ENCODE peak calls at places on chromosome 14, in four cellular contexts. V is HepG2, J is A549, O is H54. W is an unnamed sample.

GRCh38 chr14:88551936-88552565 is 2.8 kb downstream of the PTPN21 start:
- DNase-seq in V (no peak), J (no peak), O (no peak), W (peak; percentile 24)

GRCh38 chr14:99267871-99268775 is 3.9 kb downstream of the BCL11B start:
- DNase-seq in V (no peak), J (no peak), O (no peak), W (no peak)

GRCh38 chr14:77554816-77555599 is 56.4 kb upstream of the ISM2 start:
- DNase-seq in V (no peak), J (no peak), O (no peak), W (no peak)

GRCh38 chr14:53151523-53151866 is 1.6 kb downstream of the DDHD1 start:
- DNase-seq in V (no peak), J (no peak), O (no peak), W (no peak)

GRCh38 chr14:23013056-23014054 is 3.4 kb upstream of the C14orf93 start:
- DNase-seq in V (no peak), J (no peak), O (no peak), W (no peak)

GRCh38 chr14:31992051-31992450 is 85.1 kb upstream of the ARHGAP5 start:
- DNase-seq in V (no peak), J (peak; percentile 53), O (no peak), W (no peak)

GRCh38 chr14:89303452-89304435 is 113.3 kb downstream of the FOXN3 start:
- DNase-seq in V (peak; percentile 12), J (no peak), O (no peak), W (peak; percentile 8)

GRCh38 chr14:61575126-61575525 is 120.2 kb upstream of the HIF1A start:
- DNase-seq in V (no peak), J (no peak), O (no peak), W (no peak)

DNA sequence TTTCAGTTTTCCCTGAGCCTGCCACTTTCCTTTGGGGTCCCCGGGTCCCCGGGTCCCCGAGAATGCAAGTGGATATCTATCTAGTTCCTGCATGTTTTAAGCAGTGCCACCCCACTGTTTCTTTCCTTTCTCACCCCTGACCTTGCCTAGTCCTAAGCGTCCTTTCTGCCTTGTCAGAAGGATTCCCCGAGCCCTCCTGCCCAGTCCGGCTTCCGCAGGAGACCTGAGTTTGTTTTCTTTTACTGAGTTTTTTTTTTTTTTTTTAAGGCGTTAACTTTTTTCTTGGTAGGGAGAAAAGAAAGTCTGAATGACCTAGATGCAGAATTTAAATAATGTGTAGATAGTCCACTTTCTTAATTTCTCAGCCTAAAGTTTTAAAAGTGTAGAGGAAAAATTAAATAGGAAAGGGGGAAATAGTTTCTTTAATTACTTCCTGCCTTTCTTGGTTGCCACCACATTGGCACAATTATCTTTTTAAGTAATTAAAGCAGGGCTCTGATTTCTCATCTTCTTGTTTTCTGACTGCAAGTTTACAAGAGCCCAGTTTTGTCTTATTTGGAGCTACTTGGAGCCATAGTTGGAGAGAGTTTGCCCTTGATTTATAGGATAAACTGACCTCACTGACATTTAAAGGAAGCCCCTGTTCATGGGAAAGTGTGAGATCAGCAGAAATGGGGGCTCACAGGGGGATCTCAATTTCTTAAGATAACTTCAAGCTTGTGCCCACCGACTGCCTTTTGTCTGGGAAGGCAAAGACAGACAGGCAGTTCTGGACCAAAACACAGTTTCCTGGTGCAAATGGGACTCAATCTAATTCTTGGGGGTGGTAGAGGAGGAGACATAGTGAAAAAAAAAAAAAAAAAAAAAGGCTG is 2.9 kb downstream of the PAX9 start:
- DNase-seq in V (no peak), J (no peak), O (no peak), W (no peak)
- TF ChIP-seq POLR2A in V (no peak), J (no peak), O (no peak), W (no peak)

GRCh38 chr14:24195186-24196070 is at the start of gene TM9SF1:
- DNase-seq in V (peak; percentile 93), J (peak; percentile 90), O (peak; percentile 73), W (peak; percentile 93)

GRCh38 chr14:24196071-24197061 is 1.1 kb upstream of the TM9SF1 start:
- DNase-seq in V (peak; percentile 67), J (peak; percentile 27), O (no peak), W (peak; percentile 72)

GRCh38 chr14:24194186-24194872 is 912 bp downstream of the TM9SF1 start:
- DNase-seq in V (no peak), J (no peak), O (no peak), W (no peak)

GRCh38 chr14:24192933-24193332 is 2.3 kb downstream of the TM9SF1 start:
- DNase-seq in V (no peak), J (no peak), O (no peak), W (no peak)

GRCh38 chr14:24194873-24195185 is 412 bp downstream of the TM9SF1 start:
- DNase-seq in V (no peak), J (no peak), O (no peak), W (no peak)
- TF ChIP-seq POLR2A in V (no peak), J (no peak), O (no peak), W (no peak)

DNA sequence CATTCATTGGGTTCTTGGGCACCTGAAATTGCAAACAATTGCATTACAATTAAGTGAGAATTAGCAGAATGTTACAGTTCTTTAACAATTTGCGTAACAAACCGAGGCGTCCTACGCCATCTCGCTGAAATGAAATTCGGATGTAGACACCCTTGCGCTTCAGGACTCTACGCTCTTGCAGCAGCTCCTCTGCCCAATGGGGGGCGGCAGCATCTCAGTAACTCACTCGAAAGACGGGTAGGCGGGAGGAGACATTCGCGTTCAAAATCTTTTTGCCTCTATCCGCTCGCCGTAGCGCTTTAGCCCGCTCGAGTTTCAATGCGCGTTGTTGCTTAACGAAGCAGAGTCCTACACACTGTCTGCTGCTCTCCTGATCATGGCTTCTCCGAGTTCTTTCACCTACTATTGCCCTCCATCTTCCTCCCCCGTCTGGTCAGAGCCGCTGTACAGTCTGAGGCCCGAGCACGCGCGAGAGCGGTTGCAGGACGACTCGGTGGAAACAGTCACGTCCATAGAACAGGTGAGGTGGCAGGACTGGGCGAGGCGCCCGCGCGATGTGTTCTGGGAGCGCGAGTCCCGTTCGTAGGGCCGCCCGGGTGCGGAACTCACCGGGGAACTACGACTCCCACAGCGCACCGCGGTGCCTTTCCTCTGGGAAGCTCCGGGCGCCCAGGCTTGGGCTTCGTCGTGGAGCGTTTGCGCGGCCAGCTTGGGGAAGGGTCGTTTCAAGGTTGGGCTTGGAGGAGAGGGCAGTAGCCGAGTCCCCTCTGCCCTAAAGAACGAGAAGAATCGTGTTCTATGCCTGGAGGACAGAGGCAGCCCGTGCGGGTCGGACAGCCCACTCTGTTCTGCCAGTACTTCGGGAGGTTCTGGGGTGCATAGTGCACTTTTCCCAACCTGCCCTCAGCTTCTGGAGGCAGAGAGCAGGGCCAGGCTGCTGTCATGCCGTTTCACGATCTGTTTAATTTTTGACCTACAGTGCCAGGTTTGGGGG is at the start of gene FNTB:
- DNase-seq in V (peak; percentile 92), J (peak; percentile 97), O (peak; percentile 89), W (peak; percentile 97)
- TF ChIP-seq POLR2A in V (peak; percentile 80), J (peak; percentile 56), O (peak; percentile 32), W (peak; percentile 77)

GRCh38 chr14:104721704-104722431 is 2.2 kb upstream of the ADSS1 start:
- DNase-seq in V (no peak), J (no peak), O (peak; percentile 71), W (no peak)
- TF ChIP-seq POLR2A in V (no peak), J (no peak), O (no peak), W (no peak)

DNA sequence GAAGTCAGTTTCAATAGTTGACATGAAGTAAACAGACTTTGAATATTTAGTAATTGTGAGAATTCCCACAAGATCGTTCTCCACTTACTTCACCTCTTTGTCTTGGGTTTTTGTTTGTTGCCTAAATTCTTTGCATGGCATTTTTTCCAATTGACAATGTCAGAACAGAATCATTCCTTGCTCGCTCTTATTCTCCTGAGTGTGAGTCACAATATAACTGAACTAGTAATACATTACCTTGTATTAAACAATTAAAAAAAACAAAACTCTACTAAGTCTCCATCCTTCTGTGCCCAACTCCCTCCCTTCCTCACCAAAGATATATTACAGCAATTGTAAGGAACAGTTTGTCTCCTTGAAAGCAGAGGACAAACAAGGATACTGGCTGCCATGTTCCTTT is 638.8 kb upstream of the NOVA1 start:
- DNase-seq in V (no peak), J (no peak), O (no peak), W (no peak)
- TF ChIP-seq POLR2A in V (no peak), J (no peak), O (no peak), W (no peak)

DNA sequence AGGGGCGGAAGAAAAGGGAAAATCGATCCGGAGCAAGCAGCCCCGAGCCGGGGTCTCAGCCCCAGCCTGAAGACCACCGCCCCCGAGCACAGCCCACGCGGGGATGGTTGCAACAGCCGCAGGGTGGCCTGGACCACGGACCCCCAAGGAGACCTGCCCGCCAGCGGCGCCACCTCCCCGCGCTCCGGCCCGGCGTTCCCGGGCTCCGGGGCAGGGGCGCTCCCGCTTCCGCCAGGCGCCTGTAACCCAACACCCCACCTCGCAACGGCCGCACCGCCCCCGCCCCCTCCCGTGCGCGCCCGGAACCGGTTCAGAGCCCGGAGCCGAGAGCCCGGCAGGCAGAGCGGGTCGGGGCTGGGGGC is 571 bp downstream of the ACTN1 start:
- DNase-seq in V (no peak), J (no peak), O (no peak), W (no peak)
- TF ChIP-seq POLR2A in V (no peak), J (no peak), O (peak; percentile 24), W (no peak)

GRCh38 chr14:94320243-94320642 is 2.9 kb downstream of the SERPINA6 start:
- DNase-seq in V (peak; percentile 89), J (peak; percentile 62), O (no peak), W (no peak)

GRCh38 chr14:94316692-94317091 is 6.4 kb downstream of the SERPINA6 start:
- DNase-seq in V (no peak), J (no peak), O (no peak), W (no peak)

GRCh38 chr14:94313991-94314655 is 9.0 kb downstream of the SERPINA6 start:
- DNase-seq in V (no peak), J (no peak), O (no peak), W (no peak)

GRCh38 chr14:94314890-94315289 is 8.2 kb downstream of the SERPINA6 start:
- DNase-seq in V (no peak), J (no peak), O (no peak), W (no peak)

GRCh38 chr14:94317259-94317658 is 5.9 kb downstream of the SERPINA6 start:
- DNase-seq in V (peak; percentile 78), J (no peak), O (no peak), W (no peak)
- TF ChIP-seq POLR2A in V (peak; percentile 44), J (no peak), O (no peak), W (no peak)

DNA sequence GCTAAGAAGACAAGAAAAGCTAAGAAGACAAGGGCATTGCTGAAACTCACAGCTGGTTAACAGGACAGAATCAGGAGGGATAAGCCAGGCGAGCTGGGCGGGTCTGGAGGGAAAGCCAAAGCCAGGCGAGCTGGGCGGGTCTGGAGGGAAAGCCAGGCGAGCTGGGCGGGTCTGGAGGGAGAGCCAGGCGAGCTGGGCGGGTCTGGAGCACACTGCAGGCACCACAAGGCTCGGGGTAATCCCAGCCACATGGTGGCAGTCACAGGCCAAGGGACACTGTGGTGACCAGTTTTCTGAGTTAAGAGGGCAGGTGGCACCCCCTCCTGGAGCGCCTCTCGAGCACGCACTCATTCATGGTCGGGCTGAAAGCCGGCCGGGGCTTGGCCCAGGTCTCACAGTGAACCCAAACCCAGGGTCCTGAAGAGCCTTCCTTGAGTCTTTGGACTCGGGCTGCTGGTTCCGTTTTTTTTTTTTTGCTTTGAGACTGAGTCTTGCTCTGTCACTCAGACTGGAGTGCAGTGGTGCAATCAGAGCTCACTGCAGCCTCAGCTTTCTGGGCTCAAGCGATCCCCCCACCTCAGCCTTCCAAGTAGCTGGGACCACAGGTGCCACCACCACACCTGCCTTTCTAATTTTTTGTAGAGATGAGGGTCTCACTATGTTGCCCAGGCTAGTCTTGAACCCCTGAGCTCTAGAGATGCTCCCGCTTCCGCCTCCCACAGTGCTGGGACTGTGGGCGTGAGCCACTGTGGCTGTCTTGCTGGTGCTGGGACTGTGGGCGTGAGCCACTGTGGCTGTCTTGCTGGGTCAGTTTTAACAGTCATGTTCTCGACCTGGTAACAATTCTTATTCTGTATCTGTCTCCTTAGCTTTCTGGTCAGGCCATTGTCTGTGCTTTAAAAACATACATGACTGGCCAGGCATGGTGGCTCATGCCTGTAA is 40.2 kb downstream of the HSP90AA1 start:
- DNase-seq in V (peak; percentile 70), J (peak; percentile 81), O (no peak), W (peak; percentile 78)
- TF ChIP-seq POLR2A in V (no peak), J (no peak), O (no peak), W (no peak)

W was measured in erythroblast.